ENCODE peak calls at places on chromosome 22, in nine cellular contexts. D, R, Z, W, M, N, P, O and K are unnamed samples.

GRCh38 chr22:22388055-22388454 is 120.5 kb downstream of the ZNF280B start:
- DNase-seq in W (no peak), D (no peak), R (no peak), M (no peak), Z (no peak), P (no peak), O (no peak), N (no peak), K (no peak)

GRCh38 chr22:26887456-26887855 is 230.1 kb downstream of the MIAT start:
- DNase-seq in W (peak), M (no peak), P (no peak), D (peak), Z (peak), N (no peak), R (peak), O (no peak), K (peak)

GRCh38 chr22:31093090-31093850 is 12.2 kb downstream of the SMTN start:
- DNase-seq in P (no peak), R (no peak), O (no peak), W (no peak), Z (no peak), M (peak), D (no peak), N (peak), K (no peak)

GRCh38 chr22:29838599-29838956 is 504 bp upstream of the ASCC2 start:
- DNase-seq in R (no peak), O (no peak), D (no peak), N (no peak), Z (no peak), W (no peak), P (no peak), M (no peak), K (no peak)

GRCh38 chr22:36233796-36234195 is 5.5 kb downstream of the APOL2 start:
- DNase-seq in M (no peak), P (no peak), R (no peak), Z (no peak), W (no peak), O (no peak), N (no peak), D (no peak), K (no peak)

GRCh38 chr22:38338772-38339379 is 21.6 kb upstream of the CSNK1E start:
- DNase-seq in Z (no peak), R (no peak), M (no peak), D (no peak), O (no peak), P (no peak), N (no peak), W (no peak), K (no peak)

GRCh38 chr22:38735465-38736256 is 20.1 kb downstream of the SUN2 start:
- DNase-seq in P (no peak), D (no peak), N (no peak), M (no peak), W (no peak), Z (no peak), O (no peak), R (peak), K (no peak)

GRCh38 chr22:42010778-42011177 is 12.2 kb downstream of the WBP2NL start:
- DNase-seq in R (no peak), O (no peak), M (no peak), D (no peak), W (no peak), Z (no peak), N (no peak), P (no peak), K (no peak)

GRCh38 chr22:43127166-43127908 is 15.9 kb downstream of the MCAT start:
- DNase-seq in P (no peak), M (no peak), W (peak), Z (no peak), O (no peak), R (no peak), N (no peak), D (peak), K (no peak)

GRCh38 chr22:23156286-23156685 is 11.0 kb downstream of the RAB36 start:
- DNase-seq in Z (no peak), N (no peak), P (no peak), O (no peak), R (no peak), M (no peak), W (no peak), D (no peak), K (no peak)

GRCh38 chr22:30781271-30781875 is 86.7 kb downstream of the OSBP2 start:
- DNase-seq in O (no peak), D (no peak), R (peak), W (peak), M (no peak), N (no peak), Z (peak), P (no peak), K (no peak)

GRCh38 chr22:27377501-27377900 is 424.1 kb downstream of the MN1 start:
- DNase-seq in D (no peak), Z (no peak), R (no peak), O (no peak), N (no peak), M (no peak), P (no peak), W (no peak), K (peak)

GRCh38 chr22:26568207-26568706 is 21.7 kb downstream of the TPST2 start:
- DNase-seq in Z (no peak), P (no peak), O (no peak), R (peak), N (no peak), D (no peak), W (peak), M (no peak), K (peak)

GRCh38 chr22:30871391-30872281 is 96.9 kb downstream of the MORC2 start:
- DNase-seq in R (no peak), W (no peak), D (no peak), O (no peak), P (no peak), N (peak), M (no peak), Z (no peak), K (no peak)

GRCh38 chr22:50600541-50600940 is at the start of gene MAPK8IP2:
- DNase-seq in D (no peak), Z (no peak), M (peak), P (no peak), W (no peak), N (peak), O (no peak), R (no peak), K (peak)

GRCh38 chr22:24950272-24950902 is 2.1 kb upstream of the KIAA1671 start:
- DNase-seq in O (no peak), M (peak), D (no peak), W (peak), Z (no peak), R (peak), N (no peak), P (no peak), K (peak)

GRCh38 chr22:39026509-39027150 is 5.7 kb downstream of the APOBEC3D start:
- DNase-seq in W (no peak), Z (no peak), M (no peak), R (no peak), D (no peak), P (no peak), N (no peak), O (no peak), K (no peak)

GRCh38 chr22:17984114-17984513 is 40.2 kb downstream of the MICAL3 start:
- DNase-seq in M (no peak), Z (no peak), D (no peak), P (no peak), N (no peak), R (peak), O (no peak), W (peak), K (no peak)

GRCh38 chr22:39300198-39300830 is 19.1 kb downstream of the RPL3 start:
- DNase-seq in W (no peak), N (peak), D (no peak), R (no peak), Z (no peak), O (no peak), P (no peak), M (no peak), K (no peak)

GRCh38 chr22:46707827-46708570 is 30.1 kb downstream of the CERK start:
- DNase-seq in D (no peak), N (no peak), M (no peak), O (no peak), Z (no peak), W (no peak), P (no peak), R (no peak), K (no peak)

GRCh38 chr22:29201722-29202230 is 3.9 kb upstream of the EMID1 start:
- DNase-seq in P (no peak), D (no peak), W (no peak), N (no peak), Z (no peak), M (no peak), R (no peak), O (no peak), K (no peak)

GRCh38 chr22:46040471-46041465 is 63.8 kb upstream of the WNT7B start:
- DNase-seq in O (no peak), W (no peak), M (no peak), R (no peak), D (no peak), N (no peak), P (no peak), Z (peak), K (no peak)

GRCh38 chr22:49188091-49188490 is 639.6 kb downstream of the BRD1 start:
- DNase-seq in N (no peak), D (no peak), Z (no peak), P (no peak), M (peak), O (no peak), R (no peak), W (no peak), K (no peak)

GRCh38 chr22:30905696-30906341 is 62.8 kb downstream of the MORC2 start:
- DNase-seq in M (no peak), Z (no peak), R (no peak), W (no peak), D (no peak), P (no peak), O (no peak), N (no peak), K (no peak)

GRCh38 chr22:49934891-49935557 is 16.6 kb downstream of the CRELD2 start:
- DNase-seq in W (peak), N (peak), R (peak), D (no peak), O (peak), Z (peak), M (peak), P (peak), K (peak)

GRCh38 chr22:23183107-23183698 is 2.9 kb downstream of the BCR start:
- DNase-seq in N (peak), W (peak), D (no peak), M (peak), O (no peak), R (peak), P (no peak), Z (peak), K (peak)

GRCh38 chr22:42367980-42368378 is 64.2 kb downstream of the NFAM1 start:
- DNase-seq in R (no peak), N (peak), Z (no peak), P (no peak), D (no peak), W (no peak), O (no peak), M (no peak), K (no peak)

GRCh38 chr22:22721681-22722309 is 77.4 kb downstream of the GGTLC2 start:
- DNase-seq in Z (peak), N (no peak), M (peak), O (no peak), R (peak), D (peak), P (peak), W (no peak), K (no peak)

GRCh38 chr22:46501701-46502100 is 35.7 kb downstream of the CELSR1 start:
- DNase-seq in O (no peak), P (no peak), R (peak), D (peak), Z (peak), W (peak), N (no peak), M (no peak), K (peak)

GRCh38 chr22:33584152-33584551 is 336.1 kb downstream of the LARGE1 start:
- DNase-seq in M (no peak), P (no peak), N (no peak), W (no peak), Z (no peak), O (no peak), R (no peak), D (no peak), K (no peak)

GRCh38 chr22:25748140-25748539 is 6.2 kb downstream of the MYO18B start:
- DNase-seq in R (no peak), W (no peak), N (no peak), O (no peak), M (no peak), Z (no peak), D (no peak), P (no peak), K (no peak)

GRCh38 chr22:37733625-37734401 is 37.0 kb downstream of the TRIOBP start:
- DNase-seq in Z (no peak), N (no peak), D (no peak), M (no peak), R (no peak), O (no peak), P (no peak), W (no peak), K (no peak)